ENCODE peak calls at places on chromosomes 2 and 18, in six cellular contexts. C, K, S, X, O and E are unnamed samples.

GRCh38 chr2:68837164-68837860 is 33.9 kb downstream of the BMP10 start:
- DNase-seq in C (peak), K (peak), S (peak), X (no peak), O (no peak), E (peak)

GRCh38 chr2:147182260-147182659 is 662.6 kb upstream of the ACVR2A start:
- DNase-seq in C (no peak), K (no peak), S (no peak), X (no peak), O (no peak), E (no peak)

GRCh38 chr2:216855079-216855478 is 4.8 kb downstream of the TNP1 start:
- DNase-seq in C (no peak), K (no peak), S (no peak), X (no peak), O (no peak), E (no peak)

GRCh38 chr18:62788111-62788510 is 72.8 kb downstream of the PHLPP1 start:
- DNase-seq in C (no peak), K (peak), S (no peak), X (no peak), O (no peak), E (no peak)

GRCh38 chr2:140893685-140894084 is 1237.1 kb downstream of the LRP1B start:
- DNase-seq in C (no peak), K (no peak), S (peak), X (peak), O (no peak), E (no peak)

GRCh38 chr18:56321470-56321869 is 316.9 kb downstream of the TXNL1 start:
- DNase-seq in C (peak), K (no peak), S (no peak), X (no peak), O (no peak), E (no peak)

GRCh38 chr18:57438669-57439616 is 3.8 kb downstream of the ONECUT2 start:
- DNase-seq in C (no peak), K (peak), S (no peak), X (no peak), O (no peak), E (no peak)

GRCh38 chr2:212294816-212295215 is 243.8 kb downstream of the ERBB4 start:
- DNase-seq in C (no peak), K (no peak), S (no peak), X (no peak), O (no peak), E (no peak)

GRCh38 chr2:142803158-142803557 is 74.3 kb upstream of the KYNU start:
- DNase-seq in C (no peak), K (no peak), S (no peak), X (no peak), O (no peak), E (no peak)

GRCh38 chr18:48832961-48833700 is 117.6 kb downstream of the SMAD7 start:
- DNase-seq in C (peak), K (peak), S (peak), X (peak), O (no peak), E (peak)

GRCh38 chr2:43623052-43623451 is 14.0 kb upstream of the PLEKHH2 start:
- DNase-seq in C (peak), K (no peak), S (no peak), X (no peak), O (no peak), E (no peak)

GRCh38 chr2:118242216-118242615 is 153.9 kb downstream of the INSIG2 start:
- DNase-seq in C (no peak), K (no peak), S (peak), X (no peak), O (no peak), E (no peak)

GRCh38 chr18:22320155-22320554 is 97.6 kb downstream of the CTAGE1 start:
- DNase-seq in C (no peak), K (peak), S (no peak), X (no peak), O (no peak), E (no peak)

DNA sequence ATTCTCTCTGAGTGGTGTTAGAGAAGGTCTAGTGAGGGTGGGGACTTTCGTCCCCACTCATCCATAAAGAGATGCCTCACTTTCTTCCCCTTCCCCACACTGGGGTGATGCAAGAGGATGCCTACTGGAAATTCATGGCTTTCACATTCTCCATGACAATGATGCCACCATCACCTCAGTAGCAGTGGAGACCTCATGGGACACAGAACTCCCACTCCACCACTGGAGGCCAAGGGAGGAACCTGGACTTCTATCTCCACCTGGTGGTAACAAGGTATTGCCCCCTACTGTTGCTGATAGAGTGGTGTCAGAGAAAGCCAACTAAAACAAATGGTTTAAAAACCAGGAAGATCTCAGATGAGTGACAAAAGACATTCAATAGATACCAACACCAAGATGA is 110.9 kb downstream of the INHBB start:
- DNase-seq in C (no peak), K (no peak), S (no peak), X (no peak), O (no peak), E (no peak)
- TF ChIP-seq CTCF in C (no peak), K (peak), S (no peak), X (no peak), O (no peak), E (no peak)

GRCh38 chr2:56807861-56808260 is 624.1 kb downstream of the CCDC85A start:
- DNase-seq in C (no peak), K (no peak), S (no peak), X (no peak), O (no peak), E (no peak)
- H3K27ac ChIP-seq in C (no peak), K (no peak), S (no peak), X (no peak), O (no peak), E (no peak)

GRCh38 chr2:233105156-233105895 is 45.2 kb downstream of the INPP5D start:
- DNase-seq in C (no peak), K (no peak), S (no peak), X (no peak), O (no peak), E (no peak)

GRCh38 chr2:233098615-233099014 is 38.5 kb downstream of the INPP5D start:
- DNase-seq in C (no peak), K (peak), S (no peak), X (no peak), O (no peak), E (no peak)

GRCh38 chr2:233096006-233096405 is 35.9 kb downstream of the INPP5D start:
- DNase-seq in C (no peak), K (no peak), S (no peak), X (no peak), O (no peak), E (no peak)

GRCh38 chr2:233101826-233102225 is 41.7 kb downstream of the INPP5D start:
- DNase-seq in C (no peak), K (no peak), S (no peak), X (no peak), O (no peak), E (no peak)

DNA sequence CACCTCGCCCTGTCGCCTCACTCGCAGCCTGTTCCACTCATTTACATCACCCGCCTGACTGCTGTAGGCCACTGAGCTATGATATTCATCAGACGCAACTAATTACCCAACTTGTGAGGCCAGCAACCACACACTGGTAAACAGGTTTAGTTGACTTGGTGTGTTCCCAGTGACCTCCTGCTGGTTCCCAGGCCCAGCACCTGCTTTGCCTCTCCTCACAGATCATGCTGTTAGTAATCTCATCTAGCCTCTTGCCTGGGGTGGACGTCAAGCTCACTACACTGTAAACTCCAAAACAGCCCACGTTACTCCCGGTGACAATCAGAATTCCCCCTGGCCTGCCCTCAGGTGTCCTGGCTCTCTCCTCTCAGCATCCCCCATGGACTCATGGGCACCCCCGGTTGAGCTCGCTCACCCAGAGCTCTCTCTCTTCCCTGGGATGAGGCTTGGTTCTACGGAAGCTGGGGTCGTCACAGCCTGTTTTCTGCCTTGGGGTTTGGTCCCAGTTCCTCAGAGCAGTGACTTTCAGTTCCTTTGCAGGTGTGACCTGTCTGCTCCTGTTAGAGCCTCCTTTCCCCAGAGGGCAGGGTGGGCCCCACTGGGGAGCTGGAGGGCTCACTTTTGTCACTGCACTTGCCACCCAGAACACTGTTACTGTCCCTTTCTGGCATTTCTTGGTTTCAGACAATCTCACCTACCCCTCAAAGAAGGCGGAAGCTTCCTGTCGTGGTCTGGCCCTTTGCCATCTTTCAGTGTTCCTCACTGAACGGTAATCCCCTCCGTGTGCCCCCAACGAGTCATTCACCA is 40.3 kb downstream of the INPP5D start:
- DNase-seq in C (no peak), K (no peak), S (no peak), X (no peak), O (no peak), E (no peak)
- H3K4me3 ChIP-seq in C (no peak), K (no peak), S (no peak), X (no peak), O (no peak), E (no peak)

DNA sequence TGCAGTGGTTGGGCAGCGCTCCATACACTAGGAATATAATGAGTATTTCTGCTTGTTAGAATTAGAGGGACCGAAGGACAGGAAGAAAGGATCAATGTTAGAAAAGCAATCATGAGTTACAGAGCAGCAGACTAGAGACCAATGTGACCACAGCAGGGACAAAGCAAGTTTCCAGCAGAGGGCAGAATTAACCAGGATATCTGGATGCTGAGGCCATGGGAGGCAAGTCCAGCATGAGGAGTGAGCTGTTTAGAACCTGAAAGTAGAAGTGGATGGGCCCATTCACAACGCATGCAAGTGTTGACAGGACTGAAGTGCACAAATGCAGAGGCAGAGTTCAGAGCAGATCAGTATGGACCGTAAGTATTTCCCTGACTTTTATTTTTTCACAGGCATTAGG is 910.4 kb upstream of the GYPC start:
- DNase-seq in C (no peak), K (peak), S (no peak), X (no peak), O (no peak), E (no peak)
- TF ChIP-seq CTCF in C (peak), K (peak), S (no peak), X (peak), O (peak), E (no peak)

GRCh38 chr2:48699377-48699951 is 56.1 kb downstream of the LHCGR start:
- DNase-seq in C (no peak), K (peak), S (peak), X (peak), O (no peak), E (no peak)
- H3K27ac ChIP-seq in C (no peak), K (no peak), S (no peak), X (peak), O (no peak), E (no peak)

GRCh38 chr2:177603734-177604133 is 211.2 kb downstream of the AGPS start:
- DNase-seq in C (no peak), K (no peak), S (no peak), X (no peak), O (no peak), E (no peak)
- H3K4me3 ChIP-seq in C (no peak), K (no peak), S (no peak), X (no peak), O (no peak), E (no peak)

DNA sequence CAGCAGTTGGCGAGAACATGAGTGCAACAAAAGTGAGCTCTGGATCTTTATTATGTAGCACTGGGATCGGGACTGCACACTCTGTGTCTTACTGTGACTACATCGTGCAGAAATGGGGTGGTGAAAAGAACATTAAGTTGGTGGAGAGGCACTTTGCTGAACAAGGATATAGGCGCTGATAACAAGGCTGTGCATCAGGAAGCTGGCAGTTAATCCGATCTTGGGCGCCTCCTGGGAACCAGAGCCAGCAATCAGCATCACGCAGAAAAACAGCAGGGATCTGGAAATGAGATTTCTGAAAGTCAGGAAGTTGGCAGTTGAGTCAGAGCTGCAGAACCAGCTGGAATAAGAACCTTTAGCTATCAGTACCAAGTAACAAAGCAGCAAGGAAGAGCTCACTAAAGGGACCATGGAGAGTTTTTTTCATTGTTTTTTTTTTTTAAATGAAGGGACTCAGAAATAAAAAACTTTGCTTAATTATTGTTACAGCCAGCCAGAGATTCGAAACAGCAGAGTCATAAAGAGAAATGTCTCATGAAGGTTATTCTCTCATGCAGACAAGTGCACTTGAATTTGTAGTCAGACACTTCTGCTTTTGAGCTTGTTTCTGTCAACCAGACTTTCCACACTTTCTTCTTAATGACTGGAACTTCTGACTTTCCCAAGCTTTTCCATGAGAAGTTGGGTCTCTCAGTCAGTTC is 22.8 kb upstream of the MYO3B start:
- DNase-seq in C (no peak), K (peak), S (peak), X (peak), O (no peak), E (no peak)
- TF ChIP-seq CTCF in C (no peak), K (no peak), S (no peak), X (no peak), O (no peak), E (no peak)

GRCh38 chr2:46847726-46848421 is 67.7 kb downstream of the MCFD2 start:
- DNase-seq in C (no peak), K (no peak), S (peak), X (peak), O (no peak), E (peak)
- H3K27ac ChIP-seq in C (peak), K (no peak), S (peak), X (peak), O (peak), E (peak)

GRCh38 chr2:74849228-74849892 is 15.4 kb downstream of the HK2 start:
- DNase-seq in C (peak), K (peak), S (peak), X (no peak), O (no peak), E (no peak)
- H3K4me3 ChIP-seq in C (no peak), K (no peak), S (no peak), X (no peak), O (no peak), E (no peak)